ENCODE peak calls at places on chromosomes 6 and 20, in six cellular contexts. F, Z, R, B, T and M are unnamed samples. For H3K4me1, H3K9me3 and H3K36me3, the result is how much of the 10 kb centered on the place peaks cover.

GRCh38 chr6:105560611-105561066 is 157.8 kb upstream of the PREP start:
- DNase-seq in B (no peak), Z (no peak), T (no peak), R (no peak), F (no peak), M (no peak)

GRCh38 chr6:39416728-39417127 is 94.2 kb upstream of the KCNK16 start:
- DNase-seq in Z (peak), B (no peak), T (no peak), F (no peak), R (no peak), M (peak)

GRCh38 chr20:8796088-8796665 is 272.7 kb upstream of the PLCB4 start:
- DNase-seq in B (no peak), Z (no peak), T (no peak), R (no peak), F (no peak), M (no peak)

GRCh38 chr20:38110525-38111178 is 54.4 kb downstream of the TGM2 start:
- DNase-seq in R (no peak), T (no peak), B (no peak), F (no peak), Z (no peak), M (no peak)

GRCh38 chr20:61764471-61765020 is 301.1 kb downstream of the TAF4 start:
- DNase-seq in B (peak), Z (no peak), R (no peak), T (no peak), F (no peak), M (no peak)

GRCh38 chr20:34581341-34582189 is 23.0 kb downstream of the MAP1LC3A start:
- DNase-seq in R (no peak), F (peak), B (no peak), T (no peak), Z (no peak), M (no peak)

GRCh38 chr20:48644286-48644828 is 183.4 kb downstream of the PREX1 start:
- DNase-seq in B (peak), T (no peak), Z (no peak), F (no peak), R (no peak), M (no peak)

GRCh38 chr20:62683136-62683535 is 25.5 kb upstream of the NTSR1 start:
- DNase-seq in F (no peak), T (no peak), Z (no peak), B (no peak), R (no peak), M (no peak)

GRCh38 chr20:5073154-5074049 is 46.4 kb downstream of the PCNA start:
- DNase-seq in B (peak), T (peak), R (no peak), Z (peak), F (peak), M (peak)

GRCh38 chr6:143097224-143097795 is 36.6 kb downstream of the AIG1 start:
- DNase-seq in Z (no peak), R (no peak), T (no peak), F (no peak), B (no peak), M (no peak)

GRCh38 chr20:41249371-41249770 is 68.2 kb downstream of the ZHX3 start:
- DNase-seq in Z (no peak), B (no peak), F (peak), R (no peak), T (no peak), M (peak)

GRCh38 chr6:167789358-167789757 is 37.4 kb upstream of the AFDN start:
- DNase-seq in F (no peak), Z (no peak), R (no peak), T (no peak), B (no peak), M (no peak)

GRCh38 chr20:10507052-10507451 is 71.9 kb downstream of the SLX4IP start:
- DNase-seq in T (no peak), F (no peak), B (no peak), R (no peak), Z (no peak), M (no peak)
- H3K4me1 ChIP-seq in T (under half), F (half or more), B (under half), R (under half), Z (under half), M (under half)

GRCh38 chr20:32353848-32354496 is 4.2 kb upstream of the ASXL1 start:
- DNase-seq in R (no peak), Z (no peak), T (no peak), B (no peak), F (no peak), M (no peak)
- H3K9me3 ChIP-seq in R (under half), Z (under half), T (under half), B (under half), F (under half), M (under half)

DNA sequence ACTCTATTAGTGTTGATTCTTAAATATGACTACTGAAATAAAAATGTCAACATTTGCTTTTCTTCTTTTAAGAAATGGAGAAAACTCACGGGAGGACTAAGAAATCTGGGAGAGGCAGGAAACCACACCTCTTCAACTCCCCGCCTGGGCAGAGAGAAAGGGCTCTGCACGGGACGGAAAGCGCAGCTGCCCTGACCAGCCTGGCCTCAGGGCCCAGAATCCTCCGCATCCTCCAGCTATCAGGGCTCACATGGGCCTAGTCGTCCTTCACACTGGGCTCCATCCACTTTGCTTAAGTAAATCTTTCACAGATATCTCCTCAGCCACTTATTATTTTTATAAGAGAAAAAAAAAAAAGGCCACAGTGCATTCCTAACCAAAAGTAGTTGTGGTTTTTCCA is 215.1 kb downstream of the TBXT start:
- DNase-seq in R (no peak), F (no peak), T (no peak), Z (no peak), B (no peak), M (no peak)
- H3K36me3 ChIP-seq in R (under half), F (under half), T (under half), Z (under half), B (under half), M (under half)

DNA sequence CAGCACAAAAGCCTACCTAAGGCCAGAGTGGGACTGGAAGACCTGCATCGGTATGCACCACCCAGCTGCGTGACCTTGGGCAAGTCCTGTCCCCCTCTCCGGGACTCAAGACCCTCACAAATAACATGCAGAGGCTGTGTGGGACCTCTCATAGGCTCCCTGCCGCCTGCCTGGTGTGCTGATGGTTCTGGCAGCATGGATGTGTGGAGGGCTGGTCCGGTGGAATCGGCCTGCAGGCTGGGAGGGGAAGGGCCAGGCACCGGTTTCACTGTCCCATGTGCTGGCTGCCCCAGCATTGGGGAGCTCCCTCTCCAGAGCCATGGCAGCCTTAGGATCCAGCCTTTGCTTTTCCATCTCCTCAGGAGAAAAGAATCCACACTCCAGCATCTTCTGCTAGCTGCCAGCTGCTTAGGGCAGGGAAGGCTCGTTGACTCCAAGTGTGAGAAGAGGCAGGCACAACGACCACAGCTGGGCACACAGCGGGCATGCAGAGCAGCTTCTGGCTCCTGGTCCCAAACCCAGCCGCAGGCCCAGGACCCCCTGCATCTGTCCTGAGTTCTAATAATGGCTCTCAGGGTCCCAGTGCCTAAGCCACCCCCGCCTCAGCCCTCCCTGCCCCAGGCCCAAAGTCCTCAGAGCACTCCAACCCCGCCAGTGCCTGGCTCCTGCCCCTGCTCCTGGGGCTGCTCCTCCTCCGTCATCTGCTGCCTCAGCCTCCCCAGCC is 32.5 kb downstream of the TFEB start:
- DNase-seq in B (no peak), R (no peak), F (no peak), T (no peak), Z (no peak), M (no peak)
- H3K4me1 ChIP-seq in B (under half), R (under half), F (half or more), T (under half), Z (under half), M (half or more)